ENCODE peak calls at places on chromosomes 12 and 14, in five cellular contexts. R is HepG2, J is GM12878, F is SK-N-SH, Z is K562. I is an unnamed sample.

GRCh38 chr14:103312006-103312635 is 21.9 kb upstream of the EIF5 start:
- DNase-seq in R (no peak), J (no peak), F (no peak), Z (no peak), I (no peak)

GRCh38 chr14:32307881-32308582 is 21.1 kb upstream of the AKAP6 start:
- DNase-seq in R (peak), J (no peak), F (no peak), Z (no peak), I (no peak)

GRCh38 chr14:106844608-106845285 is 1318.4 kb downstream of the TMEM121 start:
- DNase-seq in R (peak), J (no peak), F (peak), Z (peak), I (peak)

GRCh38 chr12:1966561-1967211 is 37.6 kb downstream of the DCP1B start:
- DNase-seq in J (no peak), F (no peak), Z (no peak), R (no peak), I (no peak)

GRCh38 chr12:99111600-99111999 is 466.5 kb downstream of the APAF1 start:
- DNase-seq in F (no peak), Z (no peak), J (no peak), R (no peak), I (no peak)

GRCh38 chr14:72652179-72652578 is 241.7 kb downstream of the DPF3 start:
- DNase-seq in Z (no peak), F (no peak), J (no peak), R (no peak), I (no peak)

GRCh38 chr12:99026332-99027116 is 381.4 kb downstream of the APAF1 start:
- DNase-seq in F (no peak), Z (no peak), R (no peak), J (no peak), I (no peak)

GRCh38 chr12:5076761-5077160 is 33.1 kb downstream of the KCNA5 start:
- DNase-seq in J (no peak), R (no peak), Z (no peak), F (no peak), I (no peak)

GRCh38 chr14:29743566-29743965 is 184.1 kb downstream of the PRKD1 start:
- DNase-seq in Z (no peak), F (no peak), R (no peak), J (no peak), I (no peak)

GRCh38 chr12:112590281-112590680 is 171.5 kb downstream of the PTPN11 start:
- DNase-seq in R (no peak), Z (no peak), F (no peak), J (no peak), I (no peak)

GRCh38 chr14:96066976-96067375 is 27.8 kb downstream of the C14orf132 start:
- DNase-seq in R (no peak), F (no peak), J (no peak), Z (no peak), I (no peak)

GRCh38 chr12:96400631-96401060 is 407 bp upstream of the CDK17 start:
- DNase-seq in Z (no peak), J (peak), F (no peak), R (peak), I (peak)

GRCh38 chr12:109951751-109952150 is 44.4 kb downstream of the GIT2 start:
- DNase-seq in R (no peak), Z (no peak), F (no peak), J (no peak), I (no peak)

GRCh38 chr12:74891276-74891675 is 318.4 kb downstream of the KCNC2 start:
- DNase-seq in R (no peak), F (no peak), Z (no peak), J (no peak), I (no peak)

GRCh38 chr12:12336049-12336411 is 14.0 kb downstream of the MANSC1 start:
- DNase-seq in F (no peak), R (peak), Z (no peak), J (peak), I (no peak)

GRCh38 chr14:21072102-21072501 is 2.0 kb downstream of the ARHGEF40 start:
- DNase-seq in J (no peak), Z (no peak), F (peak), R (no peak), I (no peak)

GRCh38 chr12:110923192-110923591 is 2.8 kb upstream of the MYL2 start:
- DNase-seq in Z (no peak), F (no peak), R (no peak), J (no peak), I (no peak)

GRCh38 chr12:71704920-71705319 is 19.0 kb downstream of the TMEM19 start:
- DNase-seq in F (no peak), R (no peak), Z (no peak), J (no peak), I (no peak)

GRCh38 chr12:13062669-13063068 is 18.5 kb downstream of the FAM234B start:
- DNase-seq in R (no peak), J (no peak), F (no peak), Z (no peak), I (no peak)

GRCh38 chr12:120816363-120816762 is 87.8 kb downstream of the SPPL3 start:
- DNase-seq in F (no peak), R (no peak), J (no peak), Z (no peak), I (no peak)

GRCh38 chr12:58196971-58197370 is 255.6 kb downstream of the ATP23 start:
- DNase-seq in J (no peak), Z (no peak), R (no peak), F (no peak), I (no peak)

GRCh38 chr14:106826833-106827369 is 1300.5 kb downstream of the TMEM121 start:
- DNase-seq in Z (no peak), R (no peak), J (no peak), F (no peak), I (no peak)

GRCh38 chr12:121093487-121093891 is 39.2 kb upstream of the P2RX7 start:
- DNase-seq in J (no peak), Z (no peak), R (no peak), F (no peak), I (no peak)

GRCh38 chr12:130014485-130014807 is 110.6 kb upstream of the TMEM132D start:
- DNase-seq in R (no peak), F (peak), J (no peak), Z (no peak), I (peak)

GRCh38 chr14:56414231-56414630 is 165.4 kb upstream of the TMEM260 start:
- DNase-seq in J (no peak), Z (no peak), F (no peak), R (no peak), I (no peak)

GRCh38 chr14:103281496-103282231 is 52.4 kb upstream of the EIF5 start:
- DNase-seq in F (peak), R (peak), Z (peak), J (no peak), I (peak)

GRCh38 chr14:68649461-68650189 is 143.2 kb downstream of the ZFP36L1 start:
- DNase-seq in F (no peak), J (no peak), R (no peak), Z (no peak), I (no peak)

GRCh38 chr12:8037046-8037663 is 4.6 kb downstream of the FOXJ2 start:
- DNase-seq in J (no peak), Z (no peak), R (no peak), F (no peak), I (no peak)

GRCh38 chr14:100724061-100724460 is 2.6 kb upstream of the DLK1 start:
- DNase-seq in Z (no peak), J (no peak), F (no peak), R (no peak), I (no peak)

GRCh38 chr12:114656906-114657596 is 26.9 kb downstream of the TBX3 start:
- DNase-seq in F (no peak), Z (no peak), R (peak), J (no peak), I (no peak)

GRCh38 chr12:90301734-90302133 is 593.1 kb upstream of the ATP2B1 start:
- DNase-seq in F (peak), Z (no peak), J (no peak), R (no peak), I (no peak)

GRCh38 chr14:50527970-50528369 is 4.4 kb downstream of the MAP4K5 start:
- DNase-seq in J (no peak), Z (no peak), R (no peak), F (no peak), I (no peak)

GRCh38 chr12:54429014-54429471 is 10.0 kb upstream of the ITGA5 start:
- DNase-seq in Z (peak), R (peak), J (no peak), F (no peak), I (no peak)

GRCh38 chr14:91358654-91359210 is 58.9 kb downstream of the CCDC88C start:
- DNase-seq in Z (no peak), F (no peak), J (no peak), R (no peak), I (no peak)

GRCh38 chr14:34205799-34206198 is 254.9 kb upstream of the EGLN3 start:
- DNase-seq in F (no peak), Z (no peak), R (no peak), J (no peak), I (no peak)

GRCh38 chr12:109289004-109289403 is 20.1 kb downstream of the FOXN4 start:
- DNase-seq in F (no peak), J (no peak), R (no peak), Z (no peak), I (no peak)

GRCh38 chr12:109875572-109876131 is 4.7 kb downstream of the GLTP start:
- DNase-seq in Z (no peak), J (no peak), F (peak), R (no peak), I (no peak)

GRCh38 chr14:53929871-53930685 is 26.5 kb downstream of the BMP4 start:
- DNase-seq in Z (peak), F (no peak), R (no peak), J (no peak), I (peak)

GRCh38 chr14:102544745-102545460 is 35.3 kb upstream of the ANKRD9 start:
- DNase-seq in Z (no peak), J (no peak), F (peak), R (peak), I (no peak)

GRCh38 chr14:65821224-65821753 is 408.8 kb downstream of the FUT8 start:
- DNase-seq in R (no peak), F (no peak), Z (no peak), J (no peak), I (no peak)

GRCh38 chr14:65824978-65825299 is 412.4 kb downstream of the FUT8 start:
- DNase-seq in J (no peak), F (no peak), Z (no peak), R (no peak), I (no peak)

GRCh38 chr14:65826946-65827345 is 414.4 kb downstream of the FUT8 start:
- DNase-seq in J (no peak), Z (no peak), R (no peak), F (no peak), I (no peak)

GRCh38 chr14:65827520-65827919 is 415.0 kb downstream of the FUT8 start:
- DNase-seq in J (no peak), F (no peak), R (no peak), Z (no peak), I (no peak)

DNA sequence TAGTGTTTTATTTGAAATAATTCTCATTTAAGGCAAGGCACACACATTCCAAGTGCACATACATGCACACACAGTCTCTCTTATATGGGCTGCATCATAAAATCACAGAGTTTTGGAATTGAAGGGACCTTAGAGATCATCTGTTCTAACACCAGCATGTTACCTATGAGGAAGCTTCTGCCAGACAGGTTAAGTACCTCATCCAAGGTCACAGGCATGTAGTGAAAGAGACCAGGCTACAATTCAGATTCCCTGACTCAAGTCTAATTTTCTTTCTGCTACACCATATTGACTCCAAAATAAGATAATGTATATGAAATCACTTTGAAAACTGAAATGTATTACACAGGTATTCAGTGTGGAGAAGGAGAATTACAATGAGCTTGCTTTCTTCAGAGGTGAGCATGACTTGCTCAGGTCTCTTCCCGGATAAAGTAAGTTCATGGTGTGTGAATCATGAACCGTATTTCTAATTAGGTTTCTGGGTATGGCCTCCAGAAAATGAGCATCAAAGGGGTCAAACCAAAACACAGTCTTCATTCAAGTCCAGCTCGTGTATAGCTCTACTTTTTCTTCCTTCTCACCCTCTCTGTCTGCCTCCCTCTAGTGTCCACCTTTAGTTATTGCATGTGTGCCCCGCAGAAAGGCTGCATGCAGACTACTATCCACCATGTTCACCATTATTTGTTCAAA is 411.9 kb downstream of the FUT8 start:
- DNase-seq in R (peak), F (peak), Z (peak), J (peak), I (peak)
- TF ChIP-seq CHD2 in R (no peak), F (no peak), Z (no peak), J (no peak), I (no peak)

DNA sequence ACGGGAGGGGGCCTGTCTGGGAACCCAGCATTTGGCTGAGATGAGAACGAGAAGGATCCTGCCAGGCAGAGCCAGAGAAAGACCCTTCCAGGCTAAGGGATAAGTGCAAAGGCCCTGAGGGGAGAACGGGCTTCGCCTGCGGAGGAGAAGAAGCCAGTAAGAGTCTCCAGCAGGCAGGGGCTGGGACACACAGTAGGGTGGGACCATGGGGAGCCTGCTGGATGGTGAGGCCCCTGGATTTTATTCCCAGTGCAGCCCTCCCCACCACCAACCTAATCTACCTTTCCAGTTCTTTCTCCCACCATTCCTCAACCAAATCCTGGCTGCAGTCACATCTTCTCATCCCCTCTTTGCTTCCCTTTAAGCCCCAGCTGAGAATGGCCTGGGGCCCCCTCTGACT is 12.6 kb downstream of the RAPGEF3 start:
- DNase-seq in R (no peak), F (no peak), J (no peak), Z (no peak), I (no peak)
- H3K4me2 ChIP-seq in R (no peak), F (no peak), J (no peak), Z (no peak), I (no peak)

GRCh38 chr14:75979071-75979571 is 2.7 kb downstream of the TGFB3 start:
- DNase-seq in Z (peak), R (no peak), J (no peak), F (peak), I (peak)
- TF ChIP-seq SMC3 in Z (no peak), R (no peak), J (peak), F (peak), I (peak)

GRCh38 chr12:104596128-104596799 is 139.5 kb downstream of the CHST11 start:
- DNase-seq in Z (no peak), J (no peak), R (no peak), F (no peak), I (peak)
- TF ChIP-seq CHD2 in Z (no peak), J (no peak), R (no peak), F (no peak), I (no peak)

I was measured in A549.